ENCODE peak calls at places on chromosomes 7 and 10, in seven cellular contexts. F, Z, L, C, M, R and I are unnamed samples.

GRCh38 chr7:24972991-24973390 is 7.0 kb downstream of the OSBPL3 start:
- DNase-seq in C (no peak), R (no peak), Z (no peak), F (no peak), L (no peak), M (peak; percentile 77), I (no peak)

GRCh38 chr10:116521424-116522305 is 24.1 kb upstream of the PNLIP start:
- DNase-seq in L (peak; percentile 7), M (peak; percentile 55), Z (peak; percentile 49), F (no peak), C (peak; percentile 45), R (no peak), I (no peak)

GRCh38 chr7:49255061-49255460 is 330.7 kb downstream of the CDC14C start:
- DNase-seq in F (no peak), M (no peak), C (peak; percentile 73), L (no peak), Z (no peak), R (no peak), I (no peak)

GRCh38 chr7:118949031-118949430 is 724.5 kb downstream of the ANKRD7 start:
- DNase-seq in R (no peak), L (no peak), F (no peak), C (peak; percentile 24), M (no peak), Z (no peak), I (no peak)

GRCh38 chr10:117007080-117007479 is 2.1 kb upstream of the SHTN1 start:
- DNase-seq in Z (no peak), R (no peak), F (no peak), C (peak; percentile 91), L (no peak), M (peak; percentile 54), I (no peak)

GRCh38 chr10:119652361-119652760 is 1.2 kb downstream of the BAG3 start:
- DNase-seq in F (no peak), Z (no peak), R (no peak), M (peak; percentile 63), C (peak; percentile 75), L (no peak), I (peak; percentile 10)

GRCh38 chr10:129580897-129581296 is 113.9 kb downstream of the MGMT start:
- DNase-seq in F (no peak), C (no peak), R (no peak), L (no peak), Z (no peak), M (no peak), I (no peak)

GRCh38 chr10:126223512-126224067 is 164.7 kb downstream of the ADAM12 start:
- DNase-seq in M (no peak), R (peak; percentile 45), Z (no peak), L (no peak), C (no peak), F (no peak), I (no peak)